ENCODE peak calls at places on chromosomes 7 and 10, in eight cellular contexts. I is sigmoid colon, J is OCI-LY7, U is stomach, Y is SK-N-SH, B is body of pancreas, D is tibial nerve, S is ovary. T is an unnamed sample.

GRCh38 chr10:114719311-114719710 is 61.2 kb upstream of the ABLIM1 start:
- DNase-seq in I (no peak), J (no peak), U (peak; percentile 57), Y (no peak), B (peak; percentile 35), D (no peak), S (no peak), T (peak; percentile 30)

GRCh38 chr10:11782793-11783557 is 40.2 kb upstream of the PROSER2 start:
- DNase-seq in I (no peak), J (peak; percentile 75), U (no peak), Y (peak; percentile 61), B (no peak), D (no peak), S (no peak), T (no peak)

GRCh38 chr7:159008055-159008405 is 136.6 kb downstream of the VIPR2 start:
- DNase-seq in I (peak; percentile 18), J (no peak), U (no peak), Y (no peak), B (no peak), D (no peak), S (no peak), T (no peak)

GRCh38 chr10:22686347-22686746 is 28.0 kb downstream of the PIP4K2A start:
- DNase-seq in I (no peak), J (no peak), U (no peak), Y (no peak), B (no peak), D (no peak), S (no peak), T (no peak)

GRCh38 chr10:97256356-97256755 is 36.1 kb downstream of the ARHGAP19 start:
- DNase-seq in I (no peak), J (no peak), U (no peak), Y (no peak), B (no peak), D (no peak), S (no peak), T (no peak)

GRCh38 chr7:50153141-50153540 is 60.1 kb upstream of the ZPBP start:
- DNase-seq in I (no peak), J (peak; percentile 80), U (no peak), Y (no peak), B (no peak), D (no peak), S (no peak), T (no peak)

GRCh38 chr10:10133271-10133670 is 884.4 kb upstream of the CELF2 start:
- DNase-seq in I (no peak), J (no peak), U (no peak), Y (no peak), B (no peak), D (no peak), S (no peak), T (no peak)

GRCh38 chr10:90175161-90175681 is 473.8 kb downstream of the KIF20B start:
- DNase-seq in I (no peak), J (no peak), U (no peak), Y (no peak), B (no peak), D (no peak), S (no peak), T (peak; percentile 8)

GRCh38 chr7:148973256-148973655 is 55.0 kb downstream of the PDIA4 start:
- DNase-seq in I (no peak), J (no peak), U (no peak), Y (no peak), B (no peak), D (no peak), S (no peak), T (no peak)

GRCh38 chr10:22503315-22504090 is 158.2 kb downstream of the SPAG6 start:
- DNase-seq in I (no peak), J (no peak), U (no peak), Y (no peak), B (no peak), D (no peak), S (no peak), T (peak; percentile 37)

GRCh38 chr7:150919160-150919559 is 59.0 kb downstream of the KCNH2 start:
- DNase-seq in I (no peak), J (no peak), U (no peak), Y (no peak), B (no peak), D (no peak), S (no peak), T (no peak)

GRCh38 chr7:91357929-91358328 is 93.7 kb downstream of the FZD1 start:
- DNase-seq in I (no peak), J (no peak), U (no peak), Y (no peak), B (no peak), D (no peak), S (no peak), T (no peak)

DNA sequence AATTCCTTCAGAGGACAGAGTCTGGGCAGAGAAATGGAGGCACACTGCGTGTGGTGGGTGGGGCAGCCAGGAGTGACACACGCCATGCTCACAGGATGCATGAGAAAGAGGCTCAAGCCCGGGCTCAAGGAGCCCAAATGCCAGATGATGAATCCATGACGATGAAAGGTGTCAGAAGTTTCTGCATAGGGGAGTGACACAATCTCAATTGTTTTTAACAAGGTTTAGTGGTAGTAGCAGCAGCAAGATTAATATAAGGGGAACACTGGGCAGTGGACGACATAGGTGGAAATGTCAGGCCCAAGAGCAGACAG is 126.1 kb downstream of the TNS3 start:
- DNase-seq in I (no peak), J (no peak), U (no peak), Y (no peak), B (no peak), D (no peak), S (no peak), T (no peak)
- H3K4me1 ChIP-seq in I (peaks cover 63% of the 10 kb centered on the region), J (no peaks in the 10 kb centered on the region), U (peaks cover 79% of the 10 kb centered on the region), Y (peaks cover 45% of the 10 kb centered on the region), B (peaks cover 68% of the 10 kb centered on the region), D (peaks cover 31% of the 10 kb centered on the region), S (peaks cover 29% of the 10 kb centered on the region), T (peaks cover 34% of the 10 kb centered on the region)

GRCh38 chr10:34808789-34809745 is 6.0 kb downstream of the PARD3 start:
- DNase-seq in I (peak; percentile 78), J (no peak), U (no peak), Y (no peak), B (no peak), D (no peak), S (peak; percentile 26), T (peak; percentile 58)
- H3K4me1 ChIP-seq in I (peaks cover 51% of the 10 kb centered on the region), J (no peaks in the 10 kb centered on the region), U (peaks cover 48% of the 10 kb centered on the region), Y (peaks cover 10% of the 10 kb centered on the region), B (peaks cover 46% of the 10 kb centered on the region), D (peaks cover 43% of the 10 kb centered on the region), S (peaks cover 24% of the 10 kb centered on the region), T (peaks cover 35% of the 10 kb centered on the region)

DNA sequence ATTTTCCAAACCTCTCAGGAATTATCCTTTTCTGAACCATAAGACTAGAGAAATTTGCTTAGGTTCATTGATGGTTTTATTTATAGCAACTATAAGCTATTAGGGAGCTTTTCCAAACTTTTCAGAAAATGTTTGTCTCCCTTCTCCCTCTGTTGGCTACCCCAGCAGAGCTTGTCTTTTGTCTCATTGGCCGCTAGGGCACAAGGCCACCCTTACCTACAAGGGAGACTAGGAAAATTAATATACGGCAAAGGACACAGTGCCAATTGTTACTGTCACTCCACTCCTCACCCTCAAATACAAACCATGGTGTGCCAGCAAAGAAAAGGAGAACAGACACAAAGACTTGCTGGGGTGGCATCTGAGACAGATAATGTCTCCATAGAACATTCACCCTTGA is 471.4 kb downstream of the XPNPEP1 start:
- DNase-seq in I (no peak), J (no peak), U (no peak), Y (no peak), B (no peak), D (no peak), S (no peak), T (no peak)
- H3K4me1 ChIP-seq in I (peaks cover 6% of the 10 kb centered on the region), J (no peaks in the 10 kb centered on the region), U (peaks cover 2% of the 10 kb centered on the region), Y (peaks cover 5% of the 10 kb centered on the region), B (peaks cover 5% of the 10 kb centered on the region), D (no peaks in the 10 kb centered on the region), S (no peaks in the 10 kb centered on the region), T (no peaks in the 10 kb centered on the region)

DNA sequence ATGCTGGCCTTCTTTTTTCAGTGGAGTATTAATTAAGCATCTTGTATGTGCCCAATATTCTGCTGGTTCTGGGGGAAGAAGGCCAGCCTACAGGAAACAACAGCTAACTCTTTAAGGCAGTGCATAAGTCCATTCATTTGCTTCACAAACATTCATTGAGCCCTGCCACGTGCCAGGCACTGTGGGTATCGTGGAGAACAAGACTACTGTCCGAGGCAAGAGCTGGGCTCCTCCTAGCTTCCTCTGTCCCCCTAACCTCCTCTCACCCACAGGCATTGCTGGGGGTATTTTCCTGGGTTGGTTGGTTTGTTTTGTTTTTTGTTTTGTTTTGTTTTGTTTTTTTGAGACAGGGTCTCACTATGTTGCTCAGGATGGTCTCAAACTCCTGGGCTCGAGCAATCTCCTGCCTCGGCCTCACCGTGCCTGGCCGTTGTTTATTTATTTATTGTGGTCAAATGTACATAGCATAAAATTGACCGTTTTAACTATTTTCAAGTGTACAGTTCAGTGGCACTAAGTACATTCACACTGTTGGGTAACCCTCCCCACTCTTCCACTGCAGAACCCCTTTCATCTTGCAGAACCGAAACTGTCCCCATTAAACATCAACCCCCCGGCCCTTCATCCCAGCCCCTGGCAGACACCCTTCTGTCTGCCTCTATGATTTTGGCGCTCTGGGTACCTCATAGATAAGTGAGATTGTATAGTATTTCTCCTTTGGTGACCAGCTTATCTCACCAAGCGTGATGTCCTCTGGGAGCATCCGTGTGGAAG is 32.6 kb downstream of the CHST3 start:
- DNase-seq in I (no peak), J (peak; percentile 7), U (no peak), Y (no peak), B (no peak), D (no peak), S (no peak), T (no peak)
- H3K4me1 ChIP-seq in I (peaks cover 55% of the 10 kb centered on the region), J (peaks cover 8% of the 10 kb centered on the region), U (peaks cover 59% of the 10 kb centered on the region), Y (peaks cover 19% of the 10 kb centered on the region), B (peaks cover 36% of the 10 kb centered on the region), D (peaks cover 79% of the 10 kb centered on the region), S (peaks cover 32% of the 10 kb centered on the region), T (peaks cover 55% of the 10 kb centered on the region)

DNA sequence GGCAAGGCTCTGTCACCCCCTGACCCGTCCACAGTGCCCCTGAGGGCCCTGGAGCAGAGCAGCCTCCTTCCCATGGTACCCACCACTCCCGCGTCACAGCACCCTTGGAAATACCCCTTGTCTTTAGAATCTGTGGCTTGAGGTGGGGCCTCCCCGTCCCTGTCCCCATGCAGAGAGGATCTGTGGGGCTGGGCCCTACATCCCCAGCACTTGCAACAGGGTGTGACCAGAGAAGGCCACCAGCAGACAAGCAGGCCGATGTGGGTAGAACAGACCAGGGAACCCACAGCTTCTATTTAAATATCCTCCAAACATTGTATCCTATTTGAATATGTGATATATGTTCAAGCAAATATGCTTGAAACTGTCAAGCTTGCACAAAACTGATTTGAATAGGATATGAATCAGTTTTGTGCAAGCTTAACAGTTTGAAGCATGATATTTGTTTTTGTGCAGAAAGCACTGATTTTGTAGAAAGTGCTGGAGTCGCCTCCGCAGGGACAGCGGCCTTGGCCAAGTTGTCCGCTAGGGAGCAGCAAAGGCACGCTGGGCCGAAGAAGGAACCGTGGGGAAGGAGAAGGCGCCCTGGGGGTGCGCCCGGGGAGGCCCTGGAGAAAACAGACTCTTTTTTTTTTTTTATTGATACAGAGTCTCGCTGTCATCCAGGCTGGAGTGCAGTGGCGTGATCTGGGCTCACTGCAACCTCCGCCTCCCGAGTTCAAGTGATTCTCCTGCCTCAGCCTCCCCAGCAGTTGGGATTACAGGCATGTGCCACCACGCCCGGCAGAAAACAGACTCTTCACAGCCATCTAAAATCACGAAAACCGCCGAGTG is 2.2 kb downstream of the CFAP46 start:
- DNase-seq in I (no peak), J (peak; percentile 41), U (peak; percentile 43), Y (peak; percentile 57), B (peak; percentile 47), D (no peak), S (no peak), T (peak; percentile 49)
- H3K4me1 ChIP-seq in I (peaks cover 18% of the 10 kb centered on the region), J (no peaks in the 10 kb centered on the region), U (peaks cover 19% of the 10 kb centered on the region), Y (no peaks in the 10 kb centered on the region), B (peaks cover 19% of the 10 kb centered on the region), D (no peaks in the 10 kb centered on the region), S (peaks cover 4% of the 10 kb centered on the region), T (peaks cover 12% of the 10 kb centered on the region)